ENCODE peak calls at places on chromosomes 7 and 10, in seven cellular contexts. O is IMR-90, J is GM23248, V is HepG2, E is fibroblast of lung, Z is astrocyte, A is PC-3. T is an unnamed sample.

GRCh38 chr7:129258649-129259389 is 34.0 kb downstream of the AHCYL2 start:
- DNase-seq in J (no peak), V (no peak), A (no peak), E (peak; percentile 53), O (no peak), Z (peak; percentile 38), T (peak; percentile 47)

GRCh38 chr7:46493196-46493595 is 572.1 kb upstream of the IGFBP3 start:
- DNase-seq in E (no peak), V (no peak), Z (no peak), A (no peak), J (no peak), O (no peak), T (no peak)

GRCh38 chr7:63900394-63901203 is 98.0 kb upstream of the ZNF722 start:
- DNase-seq in V (no peak), A (peak; percentile 82), E (no peak), Z (no peak), J (peak; percentile 74), O (no peak), T (no peak)

GRCh38 chr10:64867501-64867962 is 1346.3 kb downstream of the REEP3 start:
- DNase-seq in J (no peak), O (no peak), Z (no peak), V (peak; percentile 65), E (no peak), A (no peak), T (no peak)

GRCh38 chr10:112338957-112339356 is 35.0 kb upstream of the ACSL5 start:
- DNase-seq in J (no peak), E (no peak), A (no peak), O (no peak), Z (no peak), V (no peak), T (peak; percentile 50)

GRCh38 chr7:132263151-132263550 is 313.1 kb downstream of the PLXNA4 start:
- DNase-seq in A (no peak), V (no peak), J (no peak), O (no peak), Z (no peak), E (no peak), T (no peak)

GRCh38 chr10:69408318-69409175 is 8.2 kb downstream of the TACR2 start:
- DNase-seq in O (peak; percentile 89), A (peak; percentile 99), J (peak; percentile 98), E (peak; percentile 88), V (peak; percentile 80), Z (peak; percentile 76), T (peak; percentile 98)

GRCh38 chr7:291302-292092 is 1.5 kb downstream of the FOXL3 start:
- DNase-seq in E (peak; percentile 34), J (no peak), A (no peak), O (no peak), V (no peak), Z (peak; percentile 37), T (no peak)

GRCh38 chr7:40219917-40220316 is 85.1 kb downstream of the SUGCT start:
- DNase-seq in E (peak; percentile 91), Z (peak; percentile 87), J (peak; percentile 78), O (peak; percentile 71), A (peak; percentile 36), V (no peak), T (no peak)

GRCh38 chr10:4704034-4704545 is 121.9 kb upstream of the AKR1E2 start:
- DNase-seq in E (peak; percentile 100), A (peak; percentile 90), Z (peak; percentile 100), V (no peak), J (peak; percentile 97), O (peak; percentile 93), T (no peak)

GRCh38 chr10:68601490-68602265 is 41.5 kb downstream of the TET1 start:
- DNase-seq in O (no peak), A (no peak), J (no peak), E (no peak), Z (no peak), V (no peak), T (peak; percentile 48)

GRCh38 chr7:130430841-130431713 is 9.7 kb downstream of the CEP41 start:
- DNase-seq in J (peak; percentile 87), V (no peak), Z (peak; percentile 84), E (peak; percentile 86), A (no peak), O (peak; percentile 86), T (no peak)

GRCh38 chr7:4188646-4189045 is 493.4 kb upstream of the FOXK1 start:
- DNase-seq in E (peak; percentile 21), A (no peak), O (no peak), Z (peak; percentile 12), V (no peak), J (no peak), T (no peak)

GRCh38 chr10:28982950-28983349 is 305.6 kb downstream of the BAMBI start:
- DNase-seq in Z (no peak), J (no peak), O (no peak), V (no peak), A (no peak), E (no peak), T (no peak)

GRCh38 chr7:107628461-107629064 is 32.1 kb upstream of the SLC26A4 start:
- DNase-seq in Z (no peak), A (no peak), V (no peak), E (no peak), O (no peak), J (no peak), T (no peak)

GRCh38 chr10:21989453-21990154 is 13.9 kb downstream of the DNAJC1 start:
- DNase-seq in E (peak; percentile 63), V (peak; percentile 53), O (peak; percentile 52), A (peak; percentile 58), J (peak; percentile 91), Z (peak; percentile 50), T (peak; percentile 76)

GRCh38 chr7:134645935-134646334 is 718 bp upstream of the BPGM start:
- DNase-seq in A (peak; percentile 12), O (peak; percentile 65), V (no peak), E (peak; percentile 67), J (peak; percentile 83), Z (peak; percentile 55), T (peak; percentile 59)

DNA sequence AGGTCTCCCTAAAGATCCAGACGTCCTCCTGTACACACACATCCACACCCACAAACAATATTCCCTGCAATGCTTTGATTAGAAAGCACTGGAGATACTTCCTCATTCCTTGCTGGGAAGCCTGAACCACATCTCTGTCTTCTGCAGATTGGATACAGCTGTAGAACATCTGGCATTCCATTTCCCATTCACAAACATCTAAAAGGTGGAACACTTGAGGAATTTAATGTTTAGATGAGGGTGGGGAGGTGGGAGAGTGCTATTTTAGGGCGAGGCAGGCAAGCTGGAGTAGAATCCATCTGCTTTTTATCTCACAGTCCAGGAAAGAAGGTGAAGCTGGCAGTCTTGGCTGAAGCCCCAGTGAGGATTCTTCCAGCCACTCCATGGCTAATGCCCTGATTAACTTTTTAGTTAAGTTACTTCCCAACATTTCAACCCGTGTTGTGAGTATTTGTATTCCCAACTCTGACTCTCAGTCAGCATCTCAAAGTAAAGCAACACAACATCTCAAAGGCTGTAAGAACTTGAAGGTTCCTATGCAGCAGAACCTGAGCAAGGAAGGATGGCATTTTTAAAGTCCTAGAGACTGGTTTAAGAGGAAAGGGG is 46.1 kb downstream of the CYTH3 start:
- DNase-seq in E (peak; percentile 78), J (peak; percentile 72), A (no peak), Z (peak; percentile 79), O (peak; percentile 82), V (no peak), T (no peak)
- H3K4me2 ChIP-seq in E (peak overlapping the region; percentile 18), J (peak overlapping the region; percentile 40), A (no peak overlapping the region), Z (peak overlapping the region; percentile 40), O (peak overlapping the region; percentile 28), V (no peak overlapping the region), T (no peak overlapping the region)

DNA sequence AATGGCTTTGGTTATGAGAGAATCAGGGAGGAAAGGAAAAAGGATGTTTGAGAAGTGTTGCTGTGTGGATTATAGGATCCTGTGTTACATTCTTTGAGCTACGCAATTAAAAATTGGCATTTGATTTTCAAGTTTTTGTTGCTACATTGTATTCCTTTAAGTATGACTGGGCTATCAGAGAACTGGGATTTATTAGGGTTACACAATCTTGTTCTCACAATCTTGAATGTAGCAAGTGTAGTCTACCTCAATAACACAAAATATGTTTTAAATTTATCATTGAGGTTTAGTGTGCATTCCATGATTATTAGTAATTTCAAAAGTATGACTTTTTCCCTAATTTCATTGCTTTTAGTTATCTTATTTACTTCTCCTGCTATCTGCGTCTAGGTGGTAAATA is 113.9 kb downstream of the CACNB2 start:
- DNase-seq in E (peak; percentile 16), V (no peak), J (peak; percentile 41), A (no peak), O (peak; percentile 53), Z (peak; percentile 20), T (no peak)
- H3K9ac ChIP-seq in E (no peak overlapping the region), V (no peak overlapping the region), J (no peak overlapping the region), A (no peak overlapping the region), O (no peak overlapping the region), Z (no peak overlapping the region), T (no peak overlapping the region)

DNA sequence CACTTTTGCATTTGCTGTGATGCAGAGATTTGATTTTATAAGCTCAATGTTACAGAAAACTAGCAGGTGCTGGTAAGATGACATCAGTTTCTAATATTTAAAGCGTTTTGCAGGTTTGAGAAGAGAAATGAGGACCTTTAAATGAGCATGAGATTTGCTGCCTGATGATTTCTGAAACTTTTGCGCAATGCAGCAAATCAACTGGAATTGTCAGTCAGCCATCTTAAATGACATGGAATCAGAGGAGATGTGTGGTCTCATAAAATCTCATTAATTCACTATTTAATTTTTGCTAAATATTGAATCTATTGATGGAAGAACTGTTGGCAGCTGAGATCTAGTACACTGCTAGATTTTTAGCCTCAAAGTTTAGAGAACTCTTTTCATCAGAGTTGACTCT is 3.9 kb downstream of the RBM17 start:
- DNase-seq in A (no peak), E (no peak), O (no peak), V (no peak), J (no peak), Z (no peak), T (no peak)
- H4K20me1 ChIP-seq in A (peaks cover 20% of the 10 kb centered on the region), E (peaks cover 2% of the 10 kb centered on the region), O (peaks cover 74% of the 10 kb centered on the region), V (peaks cover 42% of the 10 kb centered on the region), J (peaks cover 32% of the 10 kb centered on the region), Z (peaks cover 75% of the 10 kb centered on the region), T (peaks cover 68% of the 10 kb centered on the region)

GRCh38 chr7:26062240-26062603 is 89.8 kb upstream of the NFE2L3 start:
- DNase-seq in Z (no peak), J (no peak), V (no peak), E (no peak), A (no peak), O (no peak), T (no peak)

GRCh38 chr7:26066736-26067135 is 85.3 kb upstream of the NFE2L3 start:
- DNase-seq in E (no peak), O (no peak), Z (no peak), A (no peak), V (no peak), J (no peak), T (no peak)

GRCh38 chr7:26065652-26066051 is 86.3 kb upstream of the NFE2L3 start:
- DNase-seq in Z (no peak), O (no peak), V (no peak), A (no peak), E (no peak), J (no peak), T (no peak)

GRCh38 chr7:26061340-26062239 is 90.4 kb upstream of the NFE2L3 start:
- DNase-seq in E (peak; percentile 8), A (peak; percentile 80), O (peak; percentile 7), Z (no peak), J (peak; percentile 62), V (peak; percentile 62), T (peak; percentile 86)

GRCh38 chr7:26060713-26061339 is 91.2 kb upstream of the NFE2L3 start:
- DNase-seq in A (no peak), E (no peak), O (no peak), V (no peak), Z (no peak), J (no peak), T (no peak)
- H3K4me2 ChIP-seq in A (peak overlapping the region; percentile 48), E (no peak overlapping the region), O (no peak overlapping the region), V (no peak overlapping the region), Z (no peak overlapping the region), J (no peak overlapping the region), T (no peak overlapping the region)

GRCh38 chr7:142408794-142409193 is 150.9 kb upstream of the PRSS58 start:
- DNase-seq in J (no peak), E (no peak), Z (no peak), A (no peak), V (no peak), O (no peak), T (no peak)
- H3K9ac ChIP-seq in J (no peak overlapping the region), E (no peak overlapping the region), Z (no peak overlapping the region), A (no peak overlapping the region), V (no peak overlapping the region), O (no peak overlapping the region), T (no peak overlapping the region)

T was measured in Karpas-422.